ENCODE peak calls at places on chromosome 9, in four cellular contexts. L is CD8-positive, alpha-beta T cell; E is T-helper 1 cell; P is tibial artery. Q is an unnamed sample.

GRCh38 chr9:134689320-134690181 is 47.9 kb downstream of the COL5A1 start:
- DNase-seq in E (no peak), P (peak; percentile 82), L (no peak), Q (no peak)

GRCh38 chr9:114163517-114163924 is 8.2 kb downstream of the COL27A1 start:
- DNase-seq in L (no peak), P (peak; percentile 56), E (no peak), Q (no peak)

GRCh38 chr9:127778280-127779135 is at the start of gene SH2D3C:
- DNase-seq in E (no peak), P (no peak), L (no peak), Q (no peak)

GRCh38 chr9:136949817-136950655 is 2.0 kb upstream of the LCN12 start:
- DNase-seq in P (peak; percentile 89), E (peak; percentile 94), L (peak; percentile 95), Q (peak; percentile 97)

GRCh38 chr9:21964925-21965385 is 29.2 kb downstream of the CDKN2A start:
- DNase-seq in E (peak; percentile 35), P (no peak), L (peak; percentile 15), Q (peak; percentile 41)

GRCh38 chr9:132146015-132146414 is 15.8 kb upstream of the NTNG2 start:
- DNase-seq in P (no peak), E (no peak), L (no peak), Q (no peak)

GRCh38 chr9:27303219-27303618 is 6.3 kb upstream of the EQTN start:
- DNase-seq in E (no peak), L (no peak), P (no peak), Q (no peak)

GRCh38 chr9:137479315-137479861 is 20.3 kb upstream of the NSMF start:
- DNase-seq in L (no peak), E (no peak), P (no peak), Q (no peak)

GRCh38 chr9:91101598-91102168 is 260.0 kb downstream of the AUH start:
- DNase-seq in E (peak; percentile 64), P (no peak), L (peak; percentile 66), Q (peak; percentile 68)

GRCh38 chr9:33198163-33198562 is 31.0 kb upstream of the B4GALT1 start:
- DNase-seq in E (no peak), P (peak; percentile 71), L (no peak), Q (no peak)

GRCh38 chr9:97386733-97387503 is 25.0 kb upstream of the TDRD7 start:
- DNase-seq in P (peak; percentile 48), L (peak; percentile 51), E (peak; percentile 26), Q (peak; percentile 58)

GRCh38 chr9:18906656-18907395 is 126.2 kb downstream of the SAXO1 start:
- DNase-seq in E (no peak), P (no peak), L (no peak), Q (no peak)

GRCh38 chr9:14205463-14205862 is 108.5 kb downstream of the NFIB start:
- DNase-seq in P (no peak), L (no peak), E (no peak), Q (no peak)

GRCh38 chr9:80775515-80775914 is 913.8 kb downstream of the TLE1 start:
- DNase-seq in E (no peak), P (no peak), L (no peak), Q (no peak)

GRCh38 chr9:136865768-136866103 is 372 bp downstream of the EDF1 start:
- DNase-seq in L (no peak), P (peak; percentile 21), E (no peak), Q (no peak)

GRCh38 chr9:128422783-128423150 is 2.1 kb downstream of the CERCAM start:
- DNase-seq in E (no peak), L (no peak), P (no peak), Q (no peak)

GRCh38 chr9:34589656-34590375 is at the start of gene CNTFR:
- DNase-seq in P (peak; percentile 54), L (no peak), E (no peak), Q (no peak)

GRCh38 chr9:123584202-123585176 is 228.5 kb downstream of the CRB2 start:
- DNase-seq in E (no peak), L (no peak), P (no peak), Q (no peak)

GRCh38 chr9:36214571-36214970 is 23.9 kb downstream of the CLTA start:
- DNase-seq in L (no peak), E (no peak), P (no peak), Q (no peak)

GRCh38 chr9:86410281-86410680 is 56.1 kb upstream of the TUT7 start:
- DNase-seq in E (no peak), P (no peak), L (no peak), Q (no peak)

GRCh38 chr9:5263568-5264218 is 32.5 kb downstream of the INSL4 start:
- DNase-seq in L (no peak), P (no peak), E (no peak), Q (no peak)

Q was measured in effector CD4-positive, alpha-beta T cell.